ENCODE peak calls at places on chromosome 20, in nine cellular contexts. K is ascending aorta, B is body of pancreas, S is fibroblast of mammary gland, I is astrocyte, X is colonic mucosa, E is OCI-LY7, F is choroid plexus epithelial cell, A is pancreas. L is an unnamed sample.
A peak's percentile ranks its signal among the peaks of the same experiment; 100 is the strongest.

GRCh38 chr20:50186151-50186885 is 4.3 kb upstream of the CEBPB start:
- DNase-seq in S (peak; percentile 84), F (peak; percentile 89), E (peak; percentile 84), X (peak; percentile 98), B (peak; percentile 97), I (peak; percentile 33), A (peak; percentile 100), K (peak; percentile 98), L (peak; percentile 70)

GRCh38 chr20:19249515-19249914 is 37.1 kb downstream of the SLC24A3 start:
- DNase-seq in A (no peak), F (peak; percentile 61), E (no peak), B (no peak), I (no peak), X (peak; percentile 19), K (no peak), S (peak; percentile 62), L (no peak)

GRCh38 chr20:64146936-64147451 is 17.3 kb upstream of the MYT1 start:
- DNase-seq in F (no peak), I (no peak), E (no peak), A (no peak), X (no peak), S (no peak), B (no peak), K (peak; percentile 54), L (no peak)

GRCh38 chr20:11791316-11792228 is 126.1 kb upstream of the BTBD3 start:
- DNase-seq in X (no peak), F (no peak), A (no peak), E (no peak), S (no peak), B (no peak), K (no peak), I (no peak), L (no peak)

GRCh38 chr20:57323034-57323433 is 6.6 kb upstream of the SPO11 start:
- DNase-seq in A (no peak), B (no peak), E (peak; percentile 61), I (peak; percentile 22), S (peak; percentile 21), K (no peak), F (peak; percentile 10), X (peak; percentile 41), L (no peak)

GRCh38 chr20:20024942-20025341 is 7.8 kb downstream of the NAA20 start:
- DNase-seq in F (peak; percentile 39), E (no peak), X (no peak), K (no peak), I (peak; percentile 63), B (no peak), A (no peak), S (no peak), L (no peak)

GRCh38 chr20:44901972-44902371 is 7.9 kb upstream of the PABPC1L start:
- DNase-seq in K (no peak), B (no peak), E (no peak), X (no peak), S (peak; percentile 67), A (no peak), I (peak; percentile 56), F (peak; percentile 34), L (no peak)

GRCh38 chr20:64109831-64110391 is 2.5 kb upstream of the NPBWR2 start:
- DNase-seq in F (no peak), E (no peak), I (no peak), K (peak; percentile 48), B (no peak), X (no peak), A (peak; percentile 51), S (no peak), L (no peak)

GRCh38 chr20:63740070-63740500 is 509 bp downstream of the SLC2A4RG start:
- DNase-seq in E (peak; percentile 70), I (no peak), S (peak; percentile 17), K (peak; percentile 74), X (peak; percentile 49), A (peak; percentile 80), B (peak; percentile 49), F (peak; percentile 31), L (no peak)

DNA sequence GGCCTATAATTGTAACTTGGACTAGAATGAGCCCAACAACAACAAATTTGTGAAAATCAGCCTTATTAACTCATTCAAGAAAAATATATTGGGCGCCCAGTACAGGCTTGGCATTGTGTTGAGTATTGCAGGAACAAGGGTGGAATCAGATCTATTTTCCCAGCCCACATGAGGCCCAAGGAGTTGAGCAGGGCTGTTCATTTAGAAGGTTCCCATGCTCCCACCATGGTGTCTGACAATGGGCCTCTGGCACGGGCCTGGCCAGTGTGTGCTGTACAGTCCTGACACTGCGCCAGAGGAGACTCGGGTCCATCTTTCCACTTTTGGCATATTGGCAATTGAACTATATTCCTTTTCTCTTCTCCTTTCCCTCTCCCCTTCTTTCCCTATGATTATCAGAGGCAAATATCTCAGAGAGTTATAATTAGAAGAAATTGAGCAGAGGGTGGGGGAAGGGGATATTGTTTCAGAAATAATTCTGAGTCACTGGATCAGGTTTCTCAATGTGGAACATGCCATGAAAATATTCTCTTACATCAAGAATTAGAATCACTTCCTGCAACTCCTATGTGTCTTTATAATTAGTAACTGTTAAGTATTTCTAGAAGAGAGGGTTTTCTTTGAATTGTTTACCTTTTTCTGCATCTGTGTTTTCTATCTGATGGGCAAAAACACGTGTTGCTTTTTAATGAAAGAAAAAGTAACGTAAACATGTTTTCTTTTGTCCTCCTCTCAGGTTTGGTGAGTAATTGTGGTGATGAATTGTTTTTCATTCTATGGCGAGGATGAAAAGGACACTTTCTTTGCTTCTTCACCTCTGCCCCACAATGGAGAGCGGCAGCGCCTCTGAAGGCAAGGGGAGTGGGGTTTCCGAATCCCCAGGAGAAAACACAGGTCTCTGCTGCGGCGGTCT is 209.4 kb downstream of the FOXA2 start:
- DNase-seq in S (peak; percentile 61), F (peak; percentile 74), E (peak; percentile 50), B (no peak), A (no peak), I (peak; percentile 10), K (no peak), X (no peak), L (no peak)
- H3K4me3 ChIP-seq in S (no peak overlapping the region), F (no peak overlapping the region), E (no peak overlapping the region), B (no peak overlapping the region), A (no peak overlapping the region), I (no peak overlapping the region), K (no peak overlapping the region), X (no peak overlapping the region), L (no peak overlapping the region)

GRCh38 chr20:33630507-33630906 is 31.6 kb upstream of the C20orf144 start:
- DNase-seq in B (no peak), E (no peak), S (no peak), X (no peak), F (no peak), A (no peak), K (no peak), I (peak; percentile 17), L (no peak)

GRCh38 chr20:33626190-33626589 is 35.9 kb upstream of the C20orf144 start:
- DNase-seq in B (no peak), F (no peak), X (no peak), E (no peak), K (no peak), S (no peak), A (no peak), I (no peak), L (no peak)

GRCh38 chr20:33629979-33630378 is 32.1 kb upstream of the C20orf144 start:
- DNase-seq in I (no peak), X (no peak), S (no peak), A (no peak), F (no peak), E (no peak), K (no peak), B (no peak), L (no peak)

GRCh38 chr20:33627577-33628216 is 34.4 kb upstream of the C20orf144 start:
- DNase-seq in I (no peak), B (no peak), X (no peak), K (no peak), F (no peak), S (no peak), A (no peak), E (no peak), L (no peak)

GRCh38 chr20:33629533-33629932 is 32.6 kb upstream of the C20orf144 start:
- DNase-seq in S (no peak), K (no peak), E (no peak), F (no peak), B (no peak), I (no peak), X (no peak), A (no peak), L (no peak)
- TF ChIP-seq CTCF in S (no peak), K (no peak), E (no peak), F (no peak), B (no peak), I (no peak), X (no peak), A (no peak), L (no peak)

DNA sequence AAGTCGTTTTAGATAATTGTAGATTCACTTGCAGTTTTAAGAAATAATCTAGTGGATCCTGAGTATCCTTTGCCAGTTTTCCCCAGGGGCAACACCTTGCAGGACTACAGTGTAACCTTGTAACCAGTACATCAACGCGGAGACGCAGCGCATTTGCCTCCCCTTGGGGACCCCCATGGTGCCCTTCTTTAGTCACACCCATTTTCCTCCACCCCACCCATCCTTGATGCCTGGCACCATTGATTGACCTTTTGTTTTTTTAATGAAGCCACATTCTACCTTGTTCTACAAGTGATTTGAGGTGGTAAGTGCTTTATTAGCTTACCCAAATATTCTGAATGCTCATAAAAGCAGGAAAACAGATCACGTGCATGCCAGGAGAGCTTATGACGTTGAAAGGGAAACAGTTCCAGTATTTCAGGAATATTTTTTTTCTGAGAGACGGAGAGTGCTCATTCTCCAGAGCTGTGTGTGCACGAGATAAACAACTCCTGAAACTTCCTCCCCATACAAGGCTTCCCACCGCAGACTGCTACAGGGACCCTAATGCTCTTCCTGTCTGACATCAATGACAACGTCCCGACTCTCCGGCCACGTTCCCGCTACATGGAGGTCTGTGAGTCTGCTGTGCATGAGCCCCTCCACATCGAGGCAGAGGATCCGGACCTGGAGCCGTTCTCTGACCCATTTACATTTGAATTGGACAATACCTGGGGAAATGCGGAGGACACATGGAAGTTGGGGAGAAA is 35.7 kb downstream of the CDH26 start:
- DNase-seq in F (no peak), I (no peak), A (no peak), X (no peak), K (no peak), E (no peak), S (no peak), B (no peak), L (no peak)
- H3K4me3 ChIP-seq in F (no peak overlapping the region), I (no peak overlapping the region), A (no peak overlapping the region), X (no peak overlapping the region), K (peak overlapping the region; percentile 15), E (no peak overlapping the region), S (no peak overlapping the region), B (no peak overlapping the region), L (no peak overlapping the region)

DNA sequence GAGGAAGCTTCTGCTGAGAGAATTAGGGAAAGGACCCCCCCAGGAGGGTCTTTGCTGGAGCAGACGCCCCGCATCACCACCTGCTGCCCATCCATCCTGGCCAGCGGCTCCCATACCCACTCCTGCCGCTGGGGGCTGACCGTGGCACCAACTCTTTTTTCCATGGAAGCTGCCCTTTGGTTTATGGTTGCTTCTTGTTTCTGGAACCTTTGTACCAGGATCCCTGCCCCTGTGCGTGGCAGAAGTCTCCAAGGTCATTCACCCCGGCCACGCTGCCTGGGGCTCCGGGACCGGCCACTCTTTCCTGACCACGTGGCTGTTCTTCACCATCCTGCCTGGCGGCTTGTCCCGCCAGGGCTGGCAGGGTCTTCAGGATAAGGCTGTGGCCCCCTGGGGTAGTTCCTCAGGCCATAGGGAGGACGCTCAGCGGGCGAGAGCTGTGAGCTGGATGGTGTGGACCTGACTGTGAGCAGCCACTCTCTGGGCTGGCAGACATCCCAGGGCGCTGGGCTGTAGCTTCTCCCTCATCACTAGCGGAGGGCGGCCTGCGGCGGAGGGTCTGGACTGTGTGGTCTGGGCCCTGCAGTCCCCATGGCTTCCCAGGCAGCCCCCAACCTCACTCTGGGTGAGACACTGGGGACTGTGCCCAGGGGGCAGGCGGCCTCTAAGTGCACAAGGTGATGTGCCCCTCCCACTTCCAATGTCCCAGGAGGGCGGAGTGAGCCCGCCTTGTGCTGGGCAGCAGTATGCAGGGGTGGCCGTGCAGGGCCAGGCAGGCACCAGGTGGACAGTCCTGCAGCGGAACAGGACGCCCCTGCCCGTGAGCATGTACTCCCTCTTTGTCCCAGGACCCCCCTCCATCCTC is 22.8 kb upstream of the RBBP8NL start:
- DNase-seq in S (no peak), F (no peak), X (peak; percentile 26), I (no peak), B (no peak), E (no peak), K (no peak), A (no peak), L (no peak)
- TF ChIP-seq CTCF in S (no peak), F (peak; percentile 37), X (peak; percentile 26), I (no peak), B (no peak), E (no peak), K (no peak), A (no peak), L (no peak)

L was measured in HFF-Myc.